ENCODE peak calls at places on chromosome X, in nine cellular contexts. One of them, this sample, is unnamed. For H3K4me1, the result is how much of the 10 kb centered on the place peaks cover.

GRCh38 chrX:68894142-68894512 is 65.3 kb downstream of the EFNB1 start:
- DNase-seq in pancreas: no peak
- DNase-seq in fibroblast of lung: no peak
- DNase-seq in K562: no peak
- DNase-seq in MM.1S: no peak
- DNase-seq in tibial nerve: no peak
- DNase-seq in endodermal cell: no peak
- DNase-seq in heart right ventricle: peak
- DNase-seq in thoracic aorta: no peak
- DNase-seq in this sample: no peak

GRCh38 chrX:143873343-143873742 is 10.5 kb upstream of the UBE2NL start:
- DNase-seq in pancreas: no peak
- DNase-seq in fibroblast of lung: peak
- DNase-seq in K562: no peak
- DNase-seq in MM.1S: no peak
- DNase-seq in tibial nerve: no peak
- DNase-seq in endodermal cell: no peak
- DNase-seq in heart right ventricle: no peak
- DNase-seq in thoracic aorta: no peak
- DNase-seq in this sample: no peak

GRCh38 chrX:77009691-77010090 is 437.5 kb upstream of the FGF16 start:
- DNase-seq in pancreas: no peak
- DNase-seq in fibroblast of lung: peak
- DNase-seq in K562: no peak
- DNase-seq in MM.1S: no peak
- DNase-seq in tibial nerve: no peak
- DNase-seq in endodermal cell: no peak
- DNase-seq in heart right ventricle: no peak
- DNase-seq in thoracic aorta: peak
- DNase-seq in this sample: no peak

GRCh38 chrX:86104526-86104925 is 43.7 kb upstream of the DACH2 start:
- DNase-seq in pancreas: no peak
- DNase-seq in fibroblast of lung: no peak
- DNase-seq in K562: no peak
- DNase-seq in MM.1S: no peak
- DNase-seq in tibial nerve: no peak
- DNase-seq in endodermal cell: no peak
- DNase-seq in heart right ventricle: no peak
- DNase-seq in thoracic aorta: no peak
- DNase-seq in this sample: no peak

GRCh38 chrX:83469551-83469950 is 38.5 kb upstream of the POU3F4 start:
- DNase-seq in pancreas: peak
- DNase-seq in fibroblast of lung: no peak
- DNase-seq in K562: no peak
- DNase-seq in MM.1S: peak
- DNase-seq in tibial nerve: peak
- DNase-seq in endodermal cell: peak
- DNase-seq in heart right ventricle: no peak
- DNase-seq in thoracic aorta: no peak
- DNase-seq in this sample: no peak

GRCh38 chrX:153773218-153773611 is 7.6 kb upstream of the SRPK3 start:
- DNase-seq in pancreas: no peak
- DNase-seq in fibroblast of lung: no peak
- DNase-seq in K562: no peak
- DNase-seq in MM.1S: no peak
- DNase-seq in tibial nerve: no peak
- DNase-seq in endodermal cell: no peak
- DNase-seq in heart right ventricle: no peak
- DNase-seq in thoracic aorta: no peak
- DNase-seq in this sample: no peak

GRCh38 chrX:102835504-102836146 is 101.4 kb upstream of the RAB40AL start:
- DNase-seq in pancreas: peak
- DNase-seq in fibroblast of lung: peak
- DNase-seq in K562: no peak
- DNase-seq in MM.1S: peak
- DNase-seq in tibial nerve: peak
- DNase-seq in endodermal cell: peak
- DNase-seq in heart right ventricle: no peak
- DNase-seq in thoracic aorta: no peak
- DNase-seq in this sample: no peak

GRCh38 chrX:145821291-145821897 is 3.8 kb downstream of the SLITRK2 start:
- DNase-seq in pancreas: no peak
- DNase-seq in fibroblast of lung: peak
- DNase-seq in K562: no peak
- DNase-seq in MM.1S: no peak
- DNase-seq in tibial nerve: no peak
- DNase-seq in endodermal cell: peak
- DNase-seq in heart right ventricle: no peak
- DNase-seq in thoracic aorta: no peak
- DNase-seq in this sample: no peak

GRCh38 chrX:100484971-100485370 is 74.9 kb upstream of the PCDH19 start:
- DNase-seq in pancreas: no peak
- DNase-seq in fibroblast of lung: no peak
- DNase-seq in K562: no peak
- DNase-seq in MM.1S: no peak
- DNase-seq in tibial nerve: no peak
- DNase-seq in endodermal cell: no peak
- DNase-seq in heart right ventricle: no peak
- DNase-seq in thoracic aorta: no peak
- DNase-seq in this sample: no peak

GRCh38 chrX:133922390-133922772 is 63.0 kb downstream of the GPC3 start:
- DNase-seq in pancreas: no peak
- DNase-seq in fibroblast of lung: no peak
- DNase-seq in K562: no peak
- DNase-seq in MM.1S: peak
- DNase-seq in tibial nerve: no peak
- DNase-seq in endodermal cell: no peak
- DNase-seq in heart right ventricle: no peak
- DNase-seq in thoracic aorta: no peak
- DNase-seq in this sample: no peak

GRCh38 chrX:114976321-114976720 is 41.1 kb downstream of the IL13RA2 start:
- DNase-seq in pancreas: no peak
- DNase-seq in fibroblast of lung: peak
- DNase-seq in K562: no peak
- DNase-seq in MM.1S: no peak
- DNase-seq in tibial nerve: no peak
- DNase-seq in endodermal cell: no peak
- DNase-seq in heart right ventricle: no peak
- DNase-seq in thoracic aorta: no peak
- DNase-seq in this sample: no peak

GRCh38 chrX:139475432-139475831 is 55.1 kb upstream of the F9 start:
- DNase-seq in pancreas: no peak
- DNase-seq in fibroblast of lung: no peak
- DNase-seq in K562: no peak
- DNase-seq in MM.1S: no peak
- DNase-seq in tibial nerve: no peak
- DNase-seq in endodermal cell: no peak
- DNase-seq in heart right ventricle: no peak
- DNase-seq in thoracic aorta: no peak
- DNase-seq in this sample: no peak

GRCh38 chrX:68699960-68700746 is 52.7 kb downstream of the STARD8 start:
- DNase-seq in pancreas: no peak
- DNase-seq in fibroblast of lung: no peak
- DNase-seq in K562: peak
- DNase-seq in MM.1S: no peak
- DNase-seq in tibial nerve: no peak
- DNase-seq in endodermal cell: no peak
- DNase-seq in heart right ventricle: no peak
- DNase-seq in thoracic aorta: no peak
- DNase-seq in this sample: no peak

GRCh38 chrX:1359477-1359873 is 22.9 kb downstream of the IL3RA start:
- DNase-seq in pancreas: no peak
- DNase-seq in fibroblast of lung: no peak
- DNase-seq in K562: no peak
- DNase-seq in MM.1S: no peak
- DNase-seq in tibial nerve: no peak
- DNase-seq in endodermal cell: no peak
- DNase-seq in heart right ventricle: no peak
- DNase-seq in thoracic aorta: no peak
- DNase-seq in this sample: no peak

GRCh38 chrX:119093991-119094741 is 21.4 kb downstream of the CT47C1 start:
- DNase-seq in pancreas: no peak
- DNase-seq in fibroblast of lung: no peak
- DNase-seq in K562: no peak
- DNase-seq in MM.1S: no peak
- DNase-seq in tibial nerve: no peak
- DNase-seq in endodermal cell: no peak
- DNase-seq in heart right ventricle: no peak
- DNase-seq in thoracic aorta: no peak
- DNase-seq in this sample: no peak

GRCh38 chrX:129981752-129982299 is 609 bp upstream of the BCORL1 start:
- DNase-seq in pancreas: no peak
- DNase-seq in fibroblast of lung: no peak
- DNase-seq in K562: peak
- DNase-seq in MM.1S: no peak
- DNase-seq in tibial nerve: no peak
- DNase-seq in endodermal cell: no peak
- DNase-seq in heart right ventricle: no peak
- DNase-seq in thoracic aorta: no peak
- DNase-seq in this sample: no peak

GRCh38 chrX:150857453-150857852 is 41.0 kb downstream of the CD99L2 start:
- DNase-seq in pancreas: no peak
- DNase-seq in fibroblast of lung: no peak
- DNase-seq in K562: no peak
- DNase-seq in MM.1S: peak
- DNase-seq in tibial nerve: no peak
- DNase-seq in endodermal cell: no peak
- DNase-seq in heart right ventricle: no peak
- DNase-seq in thoracic aorta: no peak
- DNase-seq in this sample: no peak

DNA sequence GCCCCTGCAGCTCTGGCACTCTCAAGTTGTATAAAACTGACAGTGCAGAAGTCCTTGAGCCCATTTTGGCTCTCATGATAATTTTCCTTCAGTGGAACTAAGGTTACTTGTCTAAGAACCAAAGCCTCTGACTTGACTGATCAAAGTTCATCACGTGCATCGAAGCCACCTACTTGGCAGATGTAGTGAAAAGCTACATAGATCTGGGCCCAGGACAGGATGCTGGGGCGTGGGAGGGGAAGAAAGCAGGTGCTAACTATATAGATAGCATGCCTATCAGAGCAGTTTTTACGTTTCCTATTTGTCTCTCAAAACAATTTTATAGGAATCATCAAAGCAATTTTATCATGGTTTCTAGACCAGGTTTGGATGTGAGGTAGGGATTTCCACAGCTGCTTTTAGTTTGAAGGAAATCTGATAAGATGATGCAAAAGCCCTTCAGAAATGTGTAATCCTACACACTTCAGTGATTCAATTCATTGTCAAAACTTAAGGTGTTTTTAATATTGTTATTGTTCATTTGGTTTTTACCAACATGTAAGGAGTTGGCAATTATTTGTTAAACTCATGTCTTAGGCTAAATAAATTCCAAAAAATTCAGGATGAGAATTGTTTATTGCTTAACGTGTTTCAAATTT is 1.2 kb upstream of the CD40LG start:
- DNase-seq in pancreas: no peak
- DNase-seq in fibroblast of lung: no peak
- DNase-seq in K562: no peak
- DNase-seq in MM.1S: no peak
- DNase-seq in tibial nerve: no peak
- DNase-seq in endodermal cell: no peak
- DNase-seq in heart right ventricle: no peak
- DNase-seq in thoracic aorta: no peak
- DNase-seq in this sample: no peak
- H3K4me1 ChIP-seq in pancreas: under half
- H3K4me1 ChIP-seq in fibroblast of lung: under half
- H3K4me1 ChIP-seq in K562: under half
- H3K4me1 ChIP-seq in MM.1S: under half
- H3K4me1 ChIP-seq in tibial nerve: under half
- H3K4me1 ChIP-seq in endodermal cell: under half
- H3K4me1 ChIP-seq in heart right ventricle: under half
- H3K4me1 ChIP-seq in thoracic aorta: under half
- H3K4me1 ChIP-seq in this sample: under half

DNA sequence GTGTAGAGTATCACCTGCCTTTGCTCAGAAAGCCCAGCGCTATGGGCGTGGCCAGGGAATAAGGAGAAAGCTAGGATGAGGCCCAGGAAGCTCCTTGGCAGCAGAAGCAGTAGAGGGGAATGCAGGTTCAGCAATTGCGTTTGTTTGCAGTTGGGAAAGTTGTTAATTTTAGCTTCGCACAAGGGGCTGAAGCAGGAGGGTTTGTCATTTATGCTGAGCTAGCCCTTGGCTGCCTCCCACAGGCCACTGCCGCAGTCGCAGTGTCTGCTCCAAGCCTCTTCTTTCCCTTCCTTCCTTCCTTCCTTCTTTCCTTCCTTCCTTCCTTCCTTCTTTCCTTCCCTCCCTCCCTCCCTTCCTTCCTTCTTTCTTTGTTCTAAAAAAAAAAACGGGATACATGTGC is 21.5 kb downstream of the FRMPD3 start:
- DNase-seq in pancreas: no peak
- DNase-seq in fibroblast of lung: no peak
- DNase-seq in K562: no peak
- DNase-seq in MM.1S: no peak
- DNase-seq in tibial nerve: no peak
- DNase-seq in endodermal cell: peak
- DNase-seq in heart right ventricle: no peak
- DNase-seq in thoracic aorta: no peak
- DNase-seq in this sample: no peak
- H3K4me3 ChIP-seq in pancreas: no peak
- H3K4me3 ChIP-seq in fibroblast of lung: no peak
- H3K4me3 ChIP-seq in K562: no peak
- H3K4me3 ChIP-seq in MM.1S: no peak
- H3K4me3 ChIP-seq in tibial nerve: no peak
- H3K4me3 ChIP-seq in endodermal cell: no peak
- H3K4me3 ChIP-seq in heart right ventricle: no peak
- H3K4me3 ChIP-seq in thoracic aorta: no peak
- H3K4me3 ChIP-seq in this sample: no peak

GRCh38 chrX:96372313-96373046 is 312.2 kb upstream of the DIAPH2 start:
- DNase-seq in pancreas: peak
- DNase-seq in fibroblast of lung: peak
- DNase-seq in K562: no peak
- DNase-seq in MM.1S: peak
- DNase-seq in tibial nerve: no peak
- DNase-seq in endodermal cell: peak
- DNase-seq in heart right ventricle: no peak
- DNase-seq in thoracic aorta: no peak
- DNase-seq in this sample: no peak
- TF ChIP-seq CTCF in pancreas: no peak
- TF ChIP-seq CTCF in fibroblast of lung: peak
- TF ChIP-seq CTCF in K562: no peak
- TF ChIP-seq CTCF in MM.1S: peak
- TF ChIP-seq CTCF in tibial nerve: peak
- TF ChIP-seq CTCF in endodermal cell: peak
- TF ChIP-seq CTCF in heart right ventricle: peak
- TF ChIP-seq CTCF in thoracic aorta: peak
- TF ChIP-seq CTCF in this sample: peak

DNA sequence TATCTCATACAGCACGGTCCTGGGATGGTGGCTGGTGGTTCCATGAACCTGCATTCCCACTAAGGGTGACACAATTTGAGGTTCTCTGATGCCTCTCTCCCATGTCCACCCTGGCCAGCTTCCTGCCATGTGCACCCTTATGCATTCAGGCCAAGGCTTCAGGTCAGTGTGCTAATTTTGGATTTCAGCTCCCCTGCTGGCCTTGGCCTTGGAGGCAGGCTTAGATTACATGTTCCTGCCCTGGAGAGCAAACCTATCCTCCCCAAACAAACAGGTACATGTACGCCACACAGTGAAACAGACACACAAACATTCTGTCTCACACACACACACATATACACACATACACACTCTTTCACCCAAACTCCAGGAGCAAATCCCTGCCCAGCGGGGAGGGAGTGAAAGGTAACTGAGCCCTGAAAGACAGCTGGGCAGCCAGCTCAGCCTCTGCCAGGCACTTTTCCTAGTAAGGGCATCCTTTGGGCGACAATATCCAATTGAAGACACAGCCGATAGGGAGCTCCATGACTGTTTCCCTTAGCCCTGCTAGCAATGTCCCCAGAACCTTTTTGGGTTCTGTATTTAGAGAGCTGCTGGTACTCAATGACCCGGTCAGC is 62.7 kb upstream of the ARHGAP36 start:
- DNase-seq in pancreas: no peak
- DNase-seq in fibroblast of lung: no peak
- DNase-seq in K562: no peak
- DNase-seq in MM.1S: no peak
- DNase-seq in tibial nerve: no peak
- DNase-seq in endodermal cell: no peak
- DNase-seq in heart right ventricle: no peak
- DNase-seq in thoracic aorta: no peak
- DNase-seq in this sample: no peak
- H3K4me1 ChIP-seq in pancreas: under half
- H3K4me1 ChIP-seq in fibroblast of lung: under half
- H3K4me1 ChIP-seq in K562: under half
- H3K4me1 ChIP-seq in MM.1S: under half
- H3K4me1 ChIP-seq in tibial nerve: under half
- H3K4me1 ChIP-seq in endodermal cell: under half
- H3K4me1 ChIP-seq in heart right ventricle: under half
- H3K4me1 ChIP-seq in thoracic aorta: under half
- H3K4me1 ChIP-seq in this sample: under half

This sample was measured in tibial artery.